ENCODE peak calls at places on chromosomes 5 and 9, in ten cellular contexts. F is esophagus squamous epithelium; Y is pancreas; R is MM.1S; K is astrocyte; B is adipocyte; A is keratinocyte; J is CD8-positive, alpha-beta T cell; X is hepatocyte; D is breast epithelium. P is an unnamed sample.

GRCh38 chr9:69173497-69173890 is 583 bp upstream of the TJP2 start:
- DNase-seq in Y (no peak), D (no peak), R (no peak), K (no peak), X (no peak), A (no peak), F (no peak), B (no peak), J (no peak), P (no peak)

GRCh38 chr5:169527863-169528262 is 55.7 kb upstream of the SPDL1 start:
- DNase-seq in K (peak; percentile 55), X (no peak), J (no peak), B (peak; percentile 76), F (no peak), D (no peak), R (no peak), Y (no peak), A (no peak), P (no peak)

GRCh38 chr9:15513335-15513734 is 2.6 kb upstream of the PSIP1 start:
- DNase-seq in K (no peak), Y (no peak), J (no peak), X (no peak), B (peak; percentile 25), R (no peak), D (no peak), A (no peak), F (no peak), P (no peak)

GRCh38 chr5:134177197-134178171 is 734 bp upstream of the SKP1 start:
- DNase-seq in F (peak; percentile 28), J (no peak), X (peak; percentile 80), A (peak; percentile 61), D (peak; percentile 63), K (peak; percentile 52), B (peak; percentile 84), R (peak; percentile 64), Y (peak; percentile 58), P (no peak)

GRCh38 chr5:43190755-43191603 is 1.0 kb upstream of the NIM1K start:
- DNase-seq in F (no peak), J (no peak), X (peak; percentile 33), R (no peak), B (peak; percentile 69), K (peak; percentile 27), A (no peak), D (no peak), Y (no peak), P (no peak)

GRCh38 chr9:77212801-77213200 is 35.5 kb downstream of the VPS13A start:
- DNase-seq in A (no peak), X (no peak), D (no peak), K (no peak), R (no peak), J (no peak), Y (no peak), B (no peak), F (no peak), P (no peak)

GRCh38 chr9:133619791-133620190 is 10.6 kb upstream of the FAM163B start:
- DNase-seq in X (no peak), A (no peak), Y (no peak), R (peak; percentile 10), J (peak; percentile 72), B (no peak), D (no peak), F (no peak), K (no peak), P (no peak)

GRCh38 chr9:75447281-75447680 is 359.0 kb downstream of the OSTF1 start:
- DNase-seq in B (no peak), A (no peak), Y (no peak), F (no peak), J (no peak), D (no peak), X (no peak), R (no peak), K (no peak), P (no peak)

GRCh38 chr9:20394928-20395327 is 227.4 kb downstream of the MLLT3 start:
- DNase-seq in B (no peak), D (no peak), A (no peak), R (no peak), Y (no peak), J (no peak), F (no peak), K (no peak), X (no peak), P (no peak)

GRCh38 chr5:73998496-73998895 is 372.5 kb downstream of the ARHGEF28 start:
- DNase-seq in F (no peak), B (no peak), R (no peak), D (no peak), A (no peak), Y (no peak), J (no peak), K (peak; percentile 27), X (no peak), P (no peak)

GRCh38 chr9:133603165-133603927 is 5.8 kb downstream of the FAM163B start:
- DNase-seq in D (no peak), F (no peak), B (no peak), K (no peak), J (no peak), X (no peak), R (no peak), A (no peak), Y (no peak), P (no peak)

GRCh38 chr5:14864181-14864812 is 7.3 kb downstream of the ANKH start:
- DNase-seq in D (no peak), J (no peak), A (no peak), Y (no peak), K (no peak), F (no peak), X (no peak), R (no peak), B (no peak), P (no peak)

GRCh38 chr5:32217886-32218396 is 43.8 kb upstream of the GOLPH3 start:
- DNase-seq in Y (no peak), F (no peak), D (peak; percentile 37), A (no peak), K (no peak), X (peak; percentile 56), J (no peak), R (peak; percentile 97), B (peak; percentile 41), P (no peak)

GRCh38 chr9:88418025-88418424 is 29.8 kb downstream of the SPIN1 start:
- DNase-seq in K (peak; percentile 41), J (no peak), Y (no peak), X (no peak), F (no peak), D (no peak), A (no peak), B (no peak), R (no peak), P (peak; percentile 48)

GRCh38 chr5:181223729-181224389 is 778 bp downstream of the TRIM41 start:
- DNase-seq in X (peak; percentile 78), F (no peak), Y (no peak), B (peak; percentile 70), K (peak; percentile 32), D (peak; percentile 57), J (no peak), R (no peak), A (no peak), P (no peak)

GRCh38 chr9:91308144-91308543 is 53.6 kb downstream of the AUH start:
- DNase-seq in J (no peak), R (no peak), X (no peak), D (no peak), Y (no peak), F (no peak), A (no peak), K (no peak), B (no peak), P (no peak)

GRCh38 chr9:91761362-91761761 is 188.7 kb downstream of the ROR2 start:
- DNase-seq in K (no peak), Y (no peak), D (no peak), A (no peak), X (no peak), R (no peak), F (no peak), J (no peak), B (no peak), P (no peak)

DNA sequence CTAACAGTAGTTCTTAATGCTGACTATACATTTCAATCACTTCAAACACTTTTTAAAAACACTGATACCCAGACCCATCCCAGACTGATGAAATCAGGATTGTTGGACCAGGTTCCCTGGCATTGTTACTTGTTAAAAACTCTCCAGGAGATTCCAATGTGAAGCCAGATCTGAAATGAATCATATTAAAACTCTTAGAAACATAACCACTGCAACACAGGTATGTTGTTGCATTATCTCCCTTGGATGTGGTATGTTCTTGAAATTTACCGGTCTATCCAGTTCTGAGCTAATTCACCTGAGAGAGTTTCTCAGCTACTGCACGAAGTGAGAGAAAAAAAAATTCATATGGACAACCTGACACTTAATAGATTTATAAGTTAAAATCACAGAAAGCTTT is 21.8 kb downstream of the MEF2C start:
- DNase-seq in K (no peak), A (no peak), X (no peak), B (no peak), R (no peak), D (no peak), Y (no peak), F (no peak), J (no peak), P (no peak)
- H3K9me3 ChIP-seq in K (peaks cover 4% of the 10 kb centered on the region), A (no peaks in the 10 kb centered on the region), X (no peaks in the 10 kb centered on the region), B (no peaks in the 10 kb centered on the region), R (no peaks in the 10 kb centered on the region), D (no peaks in the 10 kb centered on the region), Y (no peaks in the 10 kb centered on the region), F (no peaks in the 10 kb centered on the region), J (no peaks in the 10 kb centered on the region), P (no peaks in the 10 kb centered on the region)

GRCh38 chr5:142317173-142317572 is 7.6 kb downstream of the SPRY4 start:
- DNase-seq in X (no peak), K (no peak), B (peak; percentile 22), Y (no peak), D (no peak), A (no peak), F (no peak), R (no peak), J (no peak), P (no peak)
- H3K4me3 ChIP-seq in X (no peak overlapping the region), K (no peak overlapping the region), B (no peak overlapping the region), Y (no peak overlapping the region), D (no peak overlapping the region), A (no peak overlapping the region), F (no peak overlapping the region), R (no peak overlapping the region), J (no peak overlapping the region), P (no peak overlapping the region)

GRCh38 chr5:76332102-76332501 is 71.0 kb upstream of the IQGAP2 start:
- DNase-seq in J (no peak), A (no peak), K (no peak), X (peak; percentile 61), R (no peak), B (no peak), D (no peak), Y (no peak), F (no peak), P (no peak)
- H3K4me1 ChIP-seq in J (peaks cover 27% of the 10 kb centered on the region), A (no peaks in the 10 kb centered on the region), K (no peaks in the 10 kb centered on the region), X (peaks cover 14% of the 10 kb centered on the region), R (peaks cover 47% of the 10 kb centered on the region), B (no peaks in the 10 kb centered on the region), D (no peaks in the 10 kb centered on the region), Y (no peaks in the 10 kb centered on the region), F (peaks cover 12% of the 10 kb centered on the region), P (peaks cover 2% of the 10 kb centered on the region)

DNA sequence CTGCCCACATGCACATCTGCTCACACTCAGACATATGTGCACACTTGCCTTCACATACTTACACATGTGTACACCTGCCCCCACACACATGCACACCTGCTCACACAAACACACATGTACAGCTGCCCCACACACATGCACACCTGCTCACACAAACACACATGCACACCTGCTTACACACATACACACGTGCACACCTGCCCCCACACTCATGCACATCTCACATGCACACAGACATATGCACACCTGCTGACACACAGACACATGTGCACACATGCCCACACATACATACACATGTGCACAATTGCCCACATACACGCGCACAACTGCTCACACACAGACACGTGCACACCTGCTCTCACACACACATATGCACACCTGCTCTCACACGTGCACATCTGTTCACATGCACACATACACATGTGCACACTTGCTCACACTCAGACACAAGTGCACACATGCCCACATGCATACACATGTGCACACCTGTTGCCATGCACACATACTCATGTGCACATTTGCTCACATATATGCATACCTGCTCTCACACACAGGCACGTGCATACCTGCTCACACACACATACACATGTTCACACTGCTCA is 147.8 kb upstream of the FOXD4L5 start:
- DNase-seq in Y (no peak), A (no peak), F (no peak), D (no peak), J (no peak), K (no peak), B (no peak), X (no peak), R (no peak), P (no peak)
- H3K9me3 ChIP-seq in Y (no peaks in the 10 kb centered on the region), A (peaks cover 20% of the 10 kb centered on the region), F (peaks cover 4% of the 10 kb centered on the region), D (peaks cover 15% of the 10 kb centered on the region), J (no peaks in the 10 kb centered on the region), K (peaks cover 15% of the 10 kb centered on the region), B (no peaks in the 10 kb centered on the region), X (no peaks in the 10 kb centered on the region), R (no peaks in the 10 kb centered on the region), P (peaks cover 13% of the 10 kb centered on the region)

P was measured in iPS DF 6.9.